ENCODE peak calls at places on chromosomes 5 and 9, in seven cellular contexts. One of them, this sample, is unnamed.

GRCh38 chr5:139660105-139660915 is 12.2 kb downstream of the CXXC5 start:
- DNase-seq in prostate gland: peak
- DNase-seq in heart left ventricle: peak
- DNase-seq in esophagus squamous epithelium: no peak
- DNase-seq in activated B cell treated with CpG ODN at 0.5 μM for 24 hours: no peak
- DNase-seq in WTC11: no peak
- DNase-seq in fibroblast of pulmonary artery: no peak
- DNase-seq in this sample: no peak

GRCh38 chr5:179869641-179870402 is 11.2 kb upstream of the MRNIP start:
- DNase-seq in esophagus squamous epithelium: no peak
- DNase-seq in activated B cell treated with CpG ODN at 0.5 μM for 24 hours: no peak
- DNase-seq in fibroblast of pulmonary artery: no peak
- DNase-seq in heart left ventricle: no peak
- DNase-seq in prostate gland: no peak
- DNase-seq in WTC11: no peak
- DNase-seq in this sample: no peak

GRCh38 chr5:139639619-139640431 is 8.3 kb upstream of the CXXC5 start:
- DNase-seq in esophagus squamous epithelium: no peak
- DNase-seq in WTC11: no peak
- DNase-seq in prostate gland: no peak
- DNase-seq in fibroblast of pulmonary artery: no peak
- DNase-seq in activated B cell treated with CpG ODN at 0.5 μM for 24 hours: no peak
- DNase-seq in heart left ventricle: no peak
- DNase-seq in this sample: no peak

GRCh38 chr5:55850839-55851674 is at the start of gene IL31RA:
- DNase-seq in WTC11: no peak
- DNase-seq in heart left ventricle: no peak
- DNase-seq in activated B cell treated with CpG ODN at 0.5 μM for 24 hours: no peak
- DNase-seq in esophagus squamous epithelium: no peak
- DNase-seq in prostate gland: no peak
- DNase-seq in fibroblast of pulmonary artery: peak
- DNase-seq in this sample: no peak

GRCh38 chr5:1312206-1312605 is 17.3 kb upstream of the TERT start:
- DNase-seq in fibroblast of pulmonary artery: no peak
- DNase-seq in activated B cell treated with CpG ODN at 0.5 μM for 24 hours: peak
- DNase-seq in esophagus squamous epithelium: no peak
- DNase-seq in WTC11: no peak
- DNase-seq in heart left ventricle: no peak
- DNase-seq in prostate gland: no peak
- DNase-seq in this sample: peak

GRCh38 chr5:113150221-113150620 is 173.6 kb downstream of the DCP2 start:
- DNase-seq in esophagus squamous epithelium: no peak
- DNase-seq in prostate gland: no peak
- DNase-seq in fibroblast of pulmonary artery: no peak
- DNase-seq in WTC11: no peak
- DNase-seq in heart left ventricle: no peak
- DNase-seq in activated B cell treated with CpG ODN at 0.5 μM for 24 hours: no peak
- DNase-seq in this sample: no peak

GRCh38 chr9:129480705-129481104 is 140.2 kb downstream of the C9orf50 start:
- DNase-seq in fibroblast of pulmonary artery: no peak
- DNase-seq in heart left ventricle: no peak
- DNase-seq in WTC11: no peak
- DNase-seq in activated B cell treated with CpG ODN at 0.5 μM for 24 hours: no peak
- DNase-seq in esophagus squamous epithelium: no peak
- DNase-seq in prostate gland: no peak
- DNase-seq in this sample: no peak

GRCh38 chr9:4665357-4665756 is 923 bp downstream of the SPATA6L start:
- DNase-seq in activated B cell treated with CpG ODN at 0.5 μM for 24 hours: no peak
- DNase-seq in prostate gland: no peak
- DNase-seq in fibroblast of pulmonary artery: peak
- DNase-seq in WTC11: no peak
- DNase-seq in esophagus squamous epithelium: no peak
- DNase-seq in heart left ventricle: no peak
- DNase-seq in this sample: no peak

GRCh38 chr5:180673371-180674252 is 24.2 kb upstream of the FLT4 start:
- DNase-seq in activated B cell treated with CpG ODN at 0.5 μM for 24 hours: no peak
- DNase-seq in prostate gland: no peak
- DNase-seq in fibroblast of pulmonary artery: no peak
- DNase-seq in esophagus squamous epithelium: no peak
- DNase-seq in WTC11: peak
- DNase-seq in heart left ventricle: no peak
- DNase-seq in this sample: no peak

GRCh38 chr9:2319421-2319820 is 302.2 kb upstream of the VLDLR start:
- DNase-seq in heart left ventricle: no peak
- DNase-seq in fibroblast of pulmonary artery: no peak
- DNase-seq in esophagus squamous epithelium: no peak
- DNase-seq in WTC11: no peak
- DNase-seq in prostate gland: no peak
- DNase-seq in activated B cell treated with CpG ODN at 0.5 μM for 24 hours: no peak
- DNase-seq in this sample: no peak

GRCh38 chr5:122350496-122350895 is 38.5 kb downstream of the SNCAIP start:
- DNase-seq in WTC11: no peak
- DNase-seq in esophagus squamous epithelium: no peak
- DNase-seq in activated B cell treated with CpG ODN at 0.5 μM for 24 hours: no peak
- DNase-seq in fibroblast of pulmonary artery: no peak
- DNase-seq in prostate gland: no peak
- DNase-seq in heart left ventricle: no peak
- DNase-seq in this sample: no peak

GRCh38 chr9:104921067-104921741 is 6.8 kb downstream of the ABCA1 start:
- DNase-seq in activated B cell treated with CpG ODN at 0.5 μM for 24 hours: no peak
- DNase-seq in prostate gland: no peak
- DNase-seq in esophagus squamous epithelium: no peak
- DNase-seq in WTC11: no peak
- DNase-seq in heart left ventricle: no peak
- DNase-seq in fibroblast of pulmonary artery: no peak
- DNase-seq in this sample: no peak

GRCh38 chr9:103364753-103365152 is 369.6 kb downstream of the CYLC2 start:
- DNase-seq in fibroblast of pulmonary artery: peak
- DNase-seq in heart left ventricle: no peak
- DNase-seq in WTC11: no peak
- DNase-seq in prostate gland: no peak
- DNase-seq in activated B cell treated with CpG ODN at 0.5 μM for 24 hours: no peak
- DNase-seq in esophagus squamous epithelium: no peak
- DNase-seq in this sample: no peak

GRCh38 chr9:336039-336438 is 121.4 kb downstream of the DOCK8 start:
- DNase-seq in WTC11: no peak
- DNase-seq in heart left ventricle: no peak
- DNase-seq in fibroblast of pulmonary artery: no peak
- DNase-seq in activated B cell treated with CpG ODN at 0.5 μM for 24 hours: no peak
- DNase-seq in prostate gland: no peak
- DNase-seq in esophagus squamous epithelium: no peak
- DNase-seq in this sample: no peak

GRCh38 chr9:88533951-88534455 is 975 bp upstream of the NXNL2 start:
- DNase-seq in heart left ventricle: no peak
- DNase-seq in fibroblast of pulmonary artery: no peak
- DNase-seq in prostate gland: no peak
- DNase-seq in WTC11: peak
- DNase-seq in esophagus squamous epithelium: no peak
- DNase-seq in activated B cell treated with CpG ODN at 0.5 μM for 24 hours: no peak
- DNase-seq in this sample: no peak

GRCh38 chr5:6399978-6400910 is 21.9 kb upstream of the MED10 start:
- DNase-seq in esophagus squamous epithelium: no peak
- DNase-seq in prostate gland: no peak
- DNase-seq in fibroblast of pulmonary artery: peak
- DNase-seq in activated B cell treated with CpG ODN at 0.5 μM for 24 hours: no peak
- DNase-seq in heart left ventricle: no peak
- DNase-seq in WTC11: no peak
- DNase-seq in this sample: no peak

GRCh38 chr5:1239514-1240251 is 14.5 kb downstream of the SLC6A18 start:
- DNase-seq in esophagus squamous epithelium: no peak
- DNase-seq in heart left ventricle: no peak
- DNase-seq in prostate gland: no peak
- DNase-seq in fibroblast of pulmonary artery: no peak
- DNase-seq in activated B cell treated with CpG ODN at 0.5 μM for 24 hours: no peak
- DNase-seq in WTC11: no peak
- DNase-seq in this sample: no peak

GRCh38 chr5:126594077-126594476 is 942 bp downstream of the ALDH7A1 start:
- DNase-seq in heart left ventricle: no peak
- DNase-seq in WTC11: no peak
- DNase-seq in esophagus squamous epithelium: no peak
- DNase-seq in activated B cell treated with CpG ODN at 0.5 μM for 24 hours: no peak
- DNase-seq in fibroblast of pulmonary artery: peak
- DNase-seq in prostate gland: peak
- DNase-seq in this sample: no peak

GRCh38 chr5:5339257-5339656 is 83.2 kb upstream of the ICE1 start:
- DNase-seq in esophagus squamous epithelium: no peak
- DNase-seq in WTC11: no peak
- DNase-seq in heart left ventricle: no peak
- DNase-seq in fibroblast of pulmonary artery: no peak
- DNase-seq in prostate gland: no peak
- DNase-seq in activated B cell treated with CpG ODN at 0.5 μM for 24 hours: no peak
- DNase-seq in this sample: no peak

GRCh38 chr5:5342784-5343183 is 79.7 kb upstream of the ICE1 start:
- DNase-seq in fibroblast of pulmonary artery: peak
- DNase-seq in heart left ventricle: no peak
- DNase-seq in prostate gland: no peak
- DNase-seq in esophagus squamous epithelium: no peak
- DNase-seq in activated B cell treated with CpG ODN at 0.5 μM for 24 hours: no peak
- DNase-seq in WTC11: no peak
- DNase-seq in this sample: no peak

GRCh38 chr5:5343581-5343980 is 78.9 kb upstream of the ICE1 start:
- DNase-seq in WTC11: no peak
- DNase-seq in fibroblast of pulmonary artery: no peak
- DNase-seq in heart left ventricle: no peak
- DNase-seq in esophagus squamous epithelium: no peak
- DNase-seq in prostate gland: no peak
- DNase-seq in activated B cell treated with CpG ODN at 0.5 μM for 24 hours: no peak
- DNase-seq in this sample: no peak

GRCh38 chr5:5341531-5342292 is 80.8 kb upstream of the ICE1 start:
- DNase-seq in heart left ventricle: no peak
- DNase-seq in WTC11: no peak
- DNase-seq in prostate gland: no peak
- DNase-seq in fibroblast of pulmonary artery: peak
- DNase-seq in esophagus squamous epithelium: no peak
- DNase-seq in activated B cell treated with CpG ODN at 0.5 μM for 24 hours: no peak
- DNase-seq in this sample: no peak

GRCh38 chr5:5340206-5340729 is 82.2 kb upstream of the ICE1 start:
- DNase-seq in activated B cell treated with CpG ODN at 0.5 μM for 24 hours: no peak
- DNase-seq in fibroblast of pulmonary artery: peak
- DNase-seq in esophagus squamous epithelium: no peak
- DNase-seq in heart left ventricle: peak
- DNase-seq in WTC11: peak
- DNase-seq in prostate gland: no peak
- DNase-seq in this sample: no peak
- TF ChIP-seq CTCF in activated B cell treated with CpG ODN at 0.5 μM for 24 hours: no peak
- TF ChIP-seq CTCF in fibroblast of pulmonary artery: peak
- TF ChIP-seq CTCF in esophagus squamous epithelium: peak
- TF ChIP-seq CTCF in heart left ventricle: peak
- TF ChIP-seq CTCF in WTC11: no peak
- TF ChIP-seq CTCF in prostate gland: no peak
- TF ChIP-seq CTCF in this sample: no peak

GRCh38 chr9:130680836-130681768 is 12.5 kb upstream of the EXOSC2 start:
- DNase-seq in prostate gland: peak
- DNase-seq in esophagus squamous epithelium: no peak
- DNase-seq in activated B cell treated with CpG ODN at 0.5 μM for 24 hours: peak
- DNase-seq in fibroblast of pulmonary artery: peak
- DNase-seq in WTC11: peak
- DNase-seq in heart left ventricle: peak
- DNase-seq in this sample: peak
- TF ChIP-seq CTCF in prostate gland: no peak
- TF ChIP-seq CTCF in esophagus squamous epithelium: no peak
- TF ChIP-seq CTCF in activated B cell treated with CpG ODN at 0.5 μM for 24 hours: no peak
- TF ChIP-seq CTCF in fibroblast of pulmonary artery: no peak
- TF ChIP-seq CTCF in WTC11: no peak
- TF ChIP-seq CTCF in heart left ventricle: no peak
- TF ChIP-seq CTCF in this sample: no peak

GRCh38 chr9:116861321-116861720 is 174.2 kb downstream of the TRIM32 start:
- DNase-seq in prostate gland: no peak
- DNase-seq in WTC11: no peak
- DNase-seq in heart left ventricle: no peak
- DNase-seq in activated B cell treated with CpG ODN at 0.5 μM for 24 hours: no peak
- DNase-seq in fibroblast of pulmonary artery: no peak
- DNase-seq in esophagus squamous epithelium: no peak
- DNase-seq in this sample: no peak

GRCh38 chr9:116857321-116857720 is 170.2 kb downstream of the TRIM32 start:
- DNase-seq in activated B cell treated with CpG ODN at 0.5 μM for 24 hours: no peak
- DNase-seq in WTC11: no peak
- DNase-seq in fibroblast of pulmonary artery: no peak
- DNase-seq in prostate gland: no peak
- DNase-seq in heart left ventricle: no peak
- DNase-seq in esophagus squamous epithelium: no peak
- DNase-seq in this sample: no peak

GRCh38 chr9:116859763-116860162 is 172.7 kb downstream of the TRIM32 start:
- DNase-seq in prostate gland: no peak
- DNase-seq in WTC11: no peak
- DNase-seq in heart left ventricle: no peak
- DNase-seq in fibroblast of pulmonary artery: no peak
- DNase-seq in activated B cell treated with CpG ODN at 0.5 μM for 24 hours: no peak
- DNase-seq in esophagus squamous epithelium: no peak
- DNase-seq in this sample: no peak

GRCh38 chr9:116855881-116856662 is 169.0 kb downstream of the TRIM32 start:
- DNase-seq in activated B cell treated with CpG ODN at 0.5 μM for 24 hours: no peak
- DNase-seq in esophagus squamous epithelium: no peak
- DNase-seq in heart left ventricle: no peak
- DNase-seq in prostate gland: peak
- DNase-seq in fibroblast of pulmonary artery: no peak
- DNase-seq in WTC11: no peak
- DNase-seq in this sample: no peak

DNA sequence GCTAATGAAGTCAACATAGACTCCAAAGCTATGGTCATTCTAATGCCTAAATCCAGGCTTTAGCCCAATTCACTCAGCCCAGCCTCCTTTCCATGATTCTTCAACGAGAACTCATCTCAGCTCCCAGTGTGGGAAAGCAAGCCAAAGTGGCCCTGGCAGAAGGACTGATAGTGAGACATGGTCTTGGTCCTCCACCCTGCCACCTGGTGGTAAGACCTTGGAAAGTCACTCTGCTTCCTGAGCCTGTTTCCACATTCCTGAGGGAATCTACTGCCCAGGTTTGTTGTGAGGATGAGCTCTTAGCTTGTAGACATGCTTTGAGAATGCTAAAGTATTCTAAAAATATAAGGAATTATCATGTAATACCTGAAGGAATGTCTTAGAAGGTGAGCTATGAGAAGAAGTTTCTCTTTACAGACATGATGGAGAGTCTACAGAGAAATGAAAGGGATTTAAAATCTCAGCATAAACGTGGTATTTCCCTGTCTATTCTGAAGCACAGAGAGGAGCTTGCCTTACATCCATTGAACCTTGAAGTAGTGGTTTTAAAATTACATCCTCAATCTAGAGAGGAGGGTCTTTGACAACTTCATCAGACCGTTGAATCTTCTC is 173.5 kb downstream of the TRIM32 start:
- DNase-seq in esophagus squamous epithelium: no peak
- DNase-seq in WTC11: peak
- DNase-seq in prostate gland: peak
- DNase-seq in activated B cell treated with CpG ODN at 0.5 μM for 24 hours: no peak
- DNase-seq in heart left ventricle: peak
- DNase-seq in fibroblast of pulmonary artery: peak
- DNase-seq in this sample: no peak
- TF ChIP-seq CTCF in esophagus squamous epithelium: peak
- TF ChIP-seq CTCF in WTC11: peak
- TF ChIP-seq CTCF in prostate gland: peak
- TF ChIP-seq CTCF in activated B cell treated with CpG ODN at 0.5 μM for 24 hours: no peak
- TF ChIP-seq CTCF in heart left ventricle: peak
- TF ChIP-seq CTCF in fibroblast of pulmonary artery: peak
- TF ChIP-seq CTCF in this sample: peak

DNA sequence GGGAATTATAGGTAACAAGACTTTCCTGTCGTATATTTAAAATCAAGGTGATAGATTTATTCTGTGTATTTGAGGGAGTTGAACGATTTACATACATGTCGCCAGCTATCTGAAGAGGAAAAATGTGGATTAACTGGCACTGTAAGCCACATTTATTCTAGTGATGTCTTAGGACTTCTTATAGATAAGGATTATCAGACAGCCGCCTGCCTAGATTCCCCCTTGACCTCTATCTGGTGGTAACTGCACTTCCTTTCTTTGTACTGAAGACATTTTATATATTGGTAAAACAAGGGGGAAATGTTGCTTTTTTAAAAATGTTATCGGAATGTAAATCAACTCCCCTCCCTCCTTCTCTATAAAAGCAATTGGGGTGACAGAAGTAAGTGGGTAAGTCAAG is 39.3 kb upstream of the F2RL2 start:
- DNase-seq in activated B cell treated with CpG ODN at 0.5 μM for 24 hours: no peak
- DNase-seq in esophagus squamous epithelium: no peak
- DNase-seq in WTC11: no peak
- DNase-seq in fibroblast of pulmonary artery: no peak
- DNase-seq in prostate gland: no peak
- DNase-seq in heart left ventricle: no peak
- DNase-seq in this sample: no peak
- TF ChIP-seq CTCF in activated B cell treated with CpG ODN at 0.5 μM for 24 hours: no peak
- TF ChIP-seq CTCF in esophagus squamous epithelium: no peak
- TF ChIP-seq CTCF in WTC11: no peak
- TF ChIP-seq CTCF in fibroblast of pulmonary artery: no peak
- TF ChIP-seq CTCF in prostate gland: no peak
- TF ChIP-seq CTCF in heart left ventricle: no peak
- TF ChIP-seq CTCF in this sample: no peak